ENCODE peak calls at places on chromosome 15, in ten cellular contexts. One of them, this sample, is unnamed.

GRCh38 chr15:66413555-66413954 is 26.8 kb downstream of the MAP2K1 start:
- DNase-seq in HuH-7: no peak
- DNase-seq in NCI-H1417 treated with DMSO at 0.1 percent for 48 hours: no peak
- DNase-seq in GM18507: no peak
- DNase-seq in Caki2: no peak
- DNase-seq in ureter: no peak
- DNase-seq in MM.1S: no peak
- DNase-seq in pancreas: no peak
- DNase-seq in activated CD4-positive, alpha-beta T cell treated with anti-CD3 and anti-CD28 coated beads for 1 hour: no peak
- DNase-seq in KBM-7: no peak
- DNase-seq in this sample: no peak

GRCh38 chr15:68684476-68684875 is 105.7 kb downstream of the CORO2B start:
- DNase-seq in KBM-7: no peak
- DNase-seq in NCI-H1417 treated with DMSO at 0.1 percent for 48 hours: no peak
- DNase-seq in activated CD4-positive, alpha-beta T cell treated with anti-CD3 and anti-CD28 coated beads for 1 hour: no peak
- DNase-seq in pancreas: no peak
- DNase-seq in GM18507: no peak
- DNase-seq in ureter: no peak
- DNase-seq in HuH-7: no peak
- DNase-seq in Caki2: no peak
- DNase-seq in MM.1S: no peak
- DNase-seq in this sample: no peak

GRCh38 chr15:80996247-80996646 is 4.5 kb upstream of the TLNRD1 start:
- DNase-seq in activated CD4-positive, alpha-beta T cell treated with anti-CD3 and anti-CD28 coated beads for 1 hour: no peak
- DNase-seq in NCI-H1417 treated with DMSO at 0.1 percent for 48 hours: no peak
- DNase-seq in Caki2: no peak
- DNase-seq in pancreas: no peak
- DNase-seq in ureter: no peak
- DNase-seq in GM18507: no peak
- DNase-seq in MM.1S: peak; percentile 44
- DNase-seq in KBM-7: peak; percentile 64
- DNase-seq in HuH-7: no peak
- DNase-seq in this sample: no peak

GRCh38 chr15:32831458-32831857 is 113.7 kb downstream of the GREM1 start:
- DNase-seq in activated CD4-positive, alpha-beta T cell treated with anti-CD3 and anti-CD28 coated beads for 1 hour: no peak
- DNase-seq in ureter: no peak
- DNase-seq in KBM-7: no peak
- DNase-seq in pancreas: no peak
- DNase-seq in MM.1S: no peak
- DNase-seq in GM18507: no peak
- DNase-seq in Caki2: no peak
- DNase-seq in HuH-7: no peak
- DNase-seq in NCI-H1417 treated with DMSO at 0.1 percent for 48 hours: no peak
- DNase-seq in this sample: no peak

GRCh38 chr15:31590609-31591008 is 264.0 kb downstream of the KLF13 start:
- DNase-seq in ureter: no peak
- DNase-seq in Caki2: no peak
- DNase-seq in HuH-7: no peak
- DNase-seq in pancreas: no peak
- DNase-seq in MM.1S: no peak
- DNase-seq in GM18507: no peak
- DNase-seq in NCI-H1417 treated with DMSO at 0.1 percent for 48 hours: no peak
- DNase-seq in activated CD4-positive, alpha-beta T cell treated with anti-CD3 and anti-CD28 coated beads for 1 hour: no peak
- DNase-seq in KBM-7: no peak
- DNase-seq in this sample: no peak

GRCh38 chr15:58043192-58043903 is 22.2 kb downstream of the ALDH1A2 start:
- DNase-seq in MM.1S: peak; percentile 52
- DNase-seq in KBM-7: peak; percentile 36
- DNase-seq in activated CD4-positive, alpha-beta T cell treated with anti-CD3 and anti-CD28 coated beads for 1 hour: no peak
- DNase-seq in pancreas: peak; percentile 64
- DNase-seq in ureter: no peak
- DNase-seq in NCI-H1417 treated with DMSO at 0.1 percent for 48 hours: no peak
- DNase-seq in GM18507: no peak
- DNase-seq in Caki2: no peak
- DNase-seq in HuH-7: no peak
- DNase-seq in this sample: peak; percentile 35

GRCh38 chr15:64915518-64916227 is 4.0 kb downstream of the ANKDD1A start:
- DNase-seq in HuH-7: no peak
- DNase-seq in ureter: no peak
- DNase-seq in GM18507: no peak
- DNase-seq in activated CD4-positive, alpha-beta T cell treated with anti-CD3 and anti-CD28 coated beads for 1 hour: no peak
- DNase-seq in KBM-7: no peak
- DNase-seq in MM.1S: no peak
- DNase-seq in NCI-H1417 treated with DMSO at 0.1 percent for 48 hours: no peak
- DNase-seq in pancreas: no peak
- DNase-seq in Caki2: no peak
- DNase-seq in this sample: no peak

GRCh38 chr15:66593219-66593780 is 27.5 kb upstream of the LCTL start:
- DNase-seq in activated CD4-positive, alpha-beta T cell treated with anti-CD3 and anti-CD28 coated beads for 1 hour: no peak
- DNase-seq in NCI-H1417 treated with DMSO at 0.1 percent for 48 hours: no peak
- DNase-seq in Caki2: no peak
- DNase-seq in GM18507: no peak
- DNase-seq in KBM-7: no peak
- DNase-seq in pancreas: no peak
- DNase-seq in HuH-7: no peak
- DNase-seq in ureter: no peak
- DNase-seq in MM.1S: no peak
- DNase-seq in this sample: no peak

GRCh38 chr15:67296684-67297083 is 42.1 kb downstream of the IQCH start:
- DNase-seq in HuH-7: no peak
- DNase-seq in KBM-7: no peak
- DNase-seq in activated CD4-positive, alpha-beta T cell treated with anti-CD3 and anti-CD28 coated beads for 1 hour: no peak
- DNase-seq in Caki2: no peak
- DNase-seq in ureter: no peak
- DNase-seq in MM.1S: no peak
- DNase-seq in pancreas: no peak
- DNase-seq in NCI-H1417 treated with DMSO at 0.1 percent for 48 hours: no peak
- DNase-seq in GM18507: no peak
- DNase-seq in this sample: no peak